ENCODE peak calls at places on chromosome 1, in four cellular contexts. W, V, K and H are unnamed samples.

GRCh38 chr1:58620926-58621325 is 43.9 kb upstream of the TACSTD2 start:
- DNase-seq in W (peak), V (no peak), K (no peak), H (no peak)

GRCh38 chr1:119032986-119033385 is 44.8 kb upstream of the TBX15 start:
- DNase-seq in W (no peak), V (no peak), K (no peak), H (no peak)

GRCh38 chr1:28067523-28068090 is 20.8 kb downstream of the EYA3 start:
- DNase-seq in W (no peak), V (peak), K (no peak), H (no peak)

GRCh38 chr1:59522925-59523505 is 226.1 kb downstream of the FGGY start:
- DNase-seq in W (no peak), V (no peak), K (no peak), H (no peak)

GRCh38 chr1:82706741-82707140 is 906.0 kb downstream of the ADGRL2 start:
- DNase-seq in W (no peak), V (peak), K (no peak), H (no peak)

GRCh38 chr1:90176530-90176929 is 181.6 kb downstream of the ZNF326 start:
- DNase-seq in W (peak), V (no peak), K (no peak), H (no peak)

GRCh38 chr1:46203738-46204405 is 738 bp downstream of the LURAP1 start:
- DNase-seq in W (no peak), V (no peak), K (no peak), H (peak)

GRCh38 chr1:21816602-21817302 is 4.7 kb downstream of the LDLRAD2 start:
- DNase-seq in W (peak), V (peak), K (no peak), H (no peak)

GRCh38 chr1:244065960-244066388 is 14.9 kb downstream of the ZBTB18 start:
- DNase-seq in W (no peak), V (peak), K (no peak), H (no peak)

GRCh38 chr1:234878288-234878687 is 250.3 kb downstream of the TOMM20 start:
- DNase-seq in W (no peak), V (no peak), K (no peak), H (no peak)

GRCh38 chr1:8133657-8134430 is 107.7 kb upstream of the ERRFI1 start:
- DNase-seq in W (no peak), V (peak), K (no peak), H (no peak)

GRCh38 chr1:154326546-154327465 is 1.5 kb downstream of the ATP8B2 start:
- DNase-seq in W (no peak), V (peak), K (no peak), H (peak)

GRCh38 chr1:91929246-91929645 is 20.0 kb upstream of the BRDT start:
- DNase-seq in W (peak), V (no peak), K (no peak), H (peak)

GRCh38 chr1:178282949-178283367 is 189.1 kb downstream of the RASAL2 start:
- DNase-seq in W (peak), V (peak), K (no peak), H (no peak)

GRCh38 chr1:81323862-81324261 is 476.9 kb upstream of the ADGRL2 start:
- DNase-seq in W (no peak), V (no peak), K (no peak), H (no peak)

GRCh38 chr1:64574301-64574700 is 104.4 kb downstream of the CACHD1 start:
- DNase-seq in W (no peak), V (peak), K (no peak), H (no peak)

GRCh38 chr1:187471555-187471954 is 642.8 kb downstream of the PLA2G4A start:
- DNase-seq in W (no peak), V (peak), K (no peak), H (no peak)

GRCh38 chr1:182752077-182752826 is 37.3 kb upstream of the NPL start:
- DNase-seq in W (peak), V (peak), K (no peak), H (no peak)

GRCh38 chr1:113271039-113271438 is 119.3 kb upstream of the MAGI3 start:
- DNase-seq in W (no peak), V (no peak), K (no peak), H (no peak)

GRCh38 chr1:246343251-246343650 is 163.8 kb downstream of the SMYD3 start:
- DNase-seq in W (no peak), V (no peak), K (no peak), H (no peak)

GRCh38 chr1:62407398-62408009 is 29.3 kb upstream of the USP1 start:
- DNase-seq in W (peak), V (peak), K (no peak), H (no peak)

DNA sequence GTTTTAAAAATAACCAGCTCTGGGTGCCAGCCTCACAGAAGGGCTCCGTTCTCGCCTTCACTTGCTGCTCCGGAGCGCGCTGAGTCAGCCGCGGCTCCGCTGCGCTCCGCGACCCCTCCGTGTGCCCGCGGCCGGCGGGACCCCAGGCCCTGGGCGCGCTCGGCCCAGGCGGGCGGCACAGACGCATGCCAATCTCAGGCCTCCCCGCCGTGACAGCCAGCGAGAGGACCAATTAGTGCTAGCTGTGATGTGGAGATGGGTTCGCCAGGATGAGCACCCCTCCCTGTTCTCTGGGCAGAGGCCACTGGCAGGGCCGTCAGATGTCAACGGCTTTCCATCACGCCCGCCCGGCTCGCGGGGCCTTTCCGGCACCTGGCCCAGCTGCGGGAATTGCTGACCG is 293.8 kb downstream of the SPATA17 start:
- DNase-seq in W (no peak), V (no peak), K (no peak), H (peak)
- H4K5ac ChIP-seq in W (no peak), V (no peak), K (no peak), H (no peak)

GRCh38 chr1:1128454-1129139 is 12.7 kb upstream of the C1orf159 start:
- DNase-seq in W (no peak), V (no peak), K (no peak), H (no peak)
- H2BK5ac ChIP-seq in W (no peak), V (no peak), K (no peak), H (no peak)

DNA sequence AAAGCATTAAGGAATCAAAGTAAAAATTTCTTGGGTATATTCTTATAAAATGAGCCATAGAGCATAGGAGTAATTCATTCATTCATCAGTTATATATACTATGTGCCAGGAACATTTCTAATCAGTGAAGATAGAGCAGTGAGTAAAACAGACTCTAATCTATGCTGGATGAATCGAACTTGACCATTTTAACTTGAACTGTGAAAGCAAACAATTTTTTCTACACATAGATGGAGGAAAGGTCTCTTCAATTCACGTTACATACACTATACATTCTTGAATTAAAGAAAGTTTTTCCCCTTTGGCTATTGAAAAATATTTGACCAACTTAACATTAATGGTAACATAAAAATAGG is 1.6 kb downstream of the MACO1 start:
- DNase-seq in W (no peak), V (no peak), K (no peak), H (no peak)
- H3K9ac ChIP-seq in W (peak), V (no peak), K (no peak), H (no peak)

GRCh38 chr1:84883286-84883685 is 9.7 kb downstream of the LPAR3 start:
- DNase-seq in W (no peak), V (peak), K (no peak), H (no peak)
- H4K5ac ChIP-seq in W (no peak), V (peak), K (no peak), H (no peak)

GRCh38 chr1:70587803-70588465 is 176.9 kb downstream of the CTH start:
- DNase-seq in W (no peak), V (no peak), K (no peak), H (no peak)
- H2BK5ac ChIP-seq in W (no peak), V (no peak), K (no peak), H (no peak)